ENCODE peak calls at places on chromosome 6, in five cellular contexts. J is Panc1, M is A549, L is coronary artery, D is GM12878. O is an unnamed sample.

GRCh38 chr6:43939281-43940070 is 169.5 kb downstream of the VEGFA start:
- DNase-seq in D (no peak), M (no peak), J (no peak), L (peak; percentile 41), O (no peak)

GRCh38 chr6:6856538-6857523 is 250.9 kb upstream of the RREB1 start:
- DNase-seq in L (peak; percentile 77), M (peak; percentile 33), J (no peak), D (peak; percentile 71), O (peak; percentile 19)

GRCh38 chr6:168024951-168025510 is 27.6 kb downstream of the KIF25 start:
- DNase-seq in M (no peak), L (peak; percentile 55), J (no peak), D (no peak), O (no peak)

GRCh38 chr6:54801669-54802068 is 44.9 kb upstream of the FAM83B start:
- DNase-seq in J (peak; percentile 10), M (peak; percentile 6), D (no peak), L (no peak), O (peak; percentile 0)

GRCh38 chr6:146410851-146411595 is 132.6 kb upstream of the RAB32 start:
- DNase-seq in D (no peak), J (no peak), M (no peak), L (no peak), O (no peak)

GRCh38 chr6:47478233-47479155 is 905 bp downstream of the CD2AP start:
- DNase-seq in M (peak; percentile 13), J (no peak), D (no peak), L (no peak), O (no peak)

GRCh38 chr6:65116326-65116725 is 590.7 kb downstream of the EYS start:
- DNase-seq in J (no peak), D (no peak), L (no peak), M (no peak), O (no peak)

GRCh38 chr6:43434001-43434400 is 6.7 kb downstream of the ABCC10 start:
- DNase-seq in J (no peak), L (no peak), D (no peak), M (no peak), O (no peak)

GRCh38 chr6:140271759-140272377 is 897.4 kb upstream of the CITED2 start:
- DNase-seq in L (no peak), M (no peak), D (peak; percentile 36), J (no peak), O (no peak)

GRCh38 chr6:137910843-137911456 is 43.9 kb downstream of the TNFAIP3 start:
- DNase-seq in D (no peak), L (no peak), M (no peak), J (no peak), O (no peak)

GRCh38 chr6:37570801-37571200 is 71.1 kb upstream of the CCDC167 start:
- DNase-seq in J (no peak), L (no peak), D (no peak), M (no peak), O (no peak)

GRCh38 chr6:132768051-132768517 is 10.4 kb upstream of the VNN2 start:
- DNase-seq in M (peak; percentile 52), L (no peak), D (no peak), J (no peak), O (no peak)

GRCh38 chr6:127576874-127577273 is at the start of gene C6orf58:
- DNase-seq in L (no peak), M (no peak), D (no peak), J (no peak), O (no peak)

GRCh38 chr6:133804263-133804662 is 84.7 kb upstream of the TCF21 start:
- DNase-seq in J (no peak), M (no peak), D (no peak), L (no peak), O (peak; percentile 22)

GRCh38 chr6:136334853-136335252 is 45.2 kb upstream of the BCLAF1 start:
- DNase-seq in J (no peak), D (no peak), L (no peak), M (no peak), O (no peak)

GRCh38 chr6:99216959-99217358 is 132.5 kb downstream of the FAXC start:
- DNase-seq in D (no peak), L (no peak), M (no peak), J (no peak), O (no peak)

GRCh38 chr6:166998256-166999144 is 697 bp upstream of the CEP43 start:
- DNase-seq in J (no peak), M (peak; percentile 2), D (no peak), L (no peak), O (peak; percentile 18)

GRCh38 chr6:16677458-16677857 is 83.8 kb downstream of the ATXN1 start:
- DNase-seq in L (no peak), D (no peak), J (no peak), M (no peak), O (no peak)

GRCh38 chr6:16679050-16679449 is 82.2 kb downstream of the ATXN1 start:
- DNase-seq in J (no peak), M (no peak), L (no peak), D (no peak), O (no peak)

GRCh38 chr6:16676978-16677377 is 84.3 kb downstream of the ATXN1 start:
- DNase-seq in M (peak; percentile 75), L (no peak), J (peak; percentile 88), D (no peak), O (peak; percentile 37)

GRCh38 chr6:16674666-16675392 is 86.4 kb downstream of the ATXN1 start:
- DNase-seq in M (peak; percentile 17), J (no peak), D (no peak), L (no peak), O (peak; percentile 48)

GRCh38 chr6:16676376-16676775 is 84.9 kb downstream of the ATXN1 start:
- DNase-seq in J (no peak), D (no peak), L (no peak), M (no peak), O (no peak)
- TF ChIP-seq CTCF in J (no peak), D (no peak), L (no peak), M (no peak), O (no peak)

GRCh38 chr6:45835725-45836437 is 179.8 kb downstream of the CLIC5 start:
- DNase-seq in J (no peak), L (no peak), D (no peak), M (no peak), O (no peak)
- H3K27ac ChIP-seq in J (no peak overlapping the region), L (no peak overlapping the region), D (no peak overlapping the region), M (no peak overlapping the region), O (no peak overlapping the region)

GRCh38 chr6:34195726-34196115 is 41.0 kb upstream of the HMGA1 start:
- DNase-seq in D (no peak), M (no peak), L (no peak), J (no peak), O (no peak)

GRCh38 chr6:34190504-34191122 is 44.7 kb upstream of the GRM4 start:
- DNase-seq in D (no peak), J (no peak), L (no peak), M (no peak), O (no peak)

GRCh38 chr6:34194770-34195169 is 41.9 kb upstream of the HMGA1 start:
- DNase-seq in M (no peak), L (no peak), J (no peak), D (no peak), O (no peak)

GRCh38 chr6:34189806-34190503 is 44.1 kb upstream of the GRM4 start:
- DNase-seq in M (no peak), J (no peak), L (no peak), D (no peak), O (no peak)
- TF ChIP-seq CTCF in M (no peak), J (no peak), L (no peak), D (peak; percentile 22), O (no peak)

GRCh38 chr6:41970436-41970846 is 28.8 kb upstream of the CCND3 start:
- DNase-seq in M (peak; percentile 65), D (no peak), J (no peak), L (no peak), O (peak; percentile 18)
- H3K27ac ChIP-seq in M (peak overlapping the region; percentile 95), D (no peak overlapping the region), J (no peak overlapping the region), L (no peak overlapping the region), O (no peak overlapping the region)

DNA sequence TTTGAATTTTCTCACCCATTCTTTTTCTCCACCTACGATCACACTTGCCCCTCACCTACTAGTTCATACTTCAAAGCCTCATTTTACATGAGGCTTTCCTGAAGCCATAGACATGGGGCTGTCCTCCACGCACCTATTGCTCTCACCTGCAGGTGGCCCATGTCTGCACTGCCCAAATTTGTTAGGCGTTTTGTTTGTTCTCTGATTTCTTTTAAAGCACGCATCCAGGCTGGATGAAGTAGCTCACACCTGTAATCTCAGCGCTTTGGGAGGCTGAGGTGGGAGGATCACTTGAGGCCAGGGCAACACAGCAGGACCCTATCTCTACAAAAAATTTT is 106.8 kb upstream of the RIPOR2 start:
- DNase-seq in M (no peak), L (no peak), D (no peak), J (no peak), O (no peak)
- TF ChIP-seq CTCF in M (no peak), L (no peak), D (peak; percentile 37), J (no peak), O (no peak)